ENCODE peak calls at places on chromosomes 1 and 21, in four cellular contexts. Z is astrocyte of the spinal cord, U is esophagus squamous epithelium, P is thyroid gland. Y is an unnamed sample.

GRCh38 chr1:54331091-54331772 is 75.0 kb downstream of the SSBP3 start:
- DNase-seq in Z (no peak), U (no peak), P (no peak), Y (no peak)

GRCh38 chr1:37284053-37284452 is 190.3 kb upstream of the ZC3H12A start:
- DNase-seq in Z (no peak), U (no peak), P (no peak), Y (no peak)

GRCh38 chr21:15935530-15935929 is 205.7 kb downstream of the USP25 start:
- DNase-seq in Z (no peak), U (no peak), P (no peak), Y (peak; percentile 19)

GRCh38 chr21:32062591-32063227 is 189.9 kb downstream of the HUNK start:
- DNase-seq in Z (no peak), U (no peak), P (no peak), Y (no peak)

GRCh38 chr1:24005163-24005562 is 25.0 kb upstream of the SRSF10 start:
- DNase-seq in Z (no peak), U (no peak), P (no peak), Y (no peak)

GRCh38 chr1:94068831-94069648 is 51.9 kb downstream of the ABCA4 start:
- DNase-seq in Z (peak; percentile 91), U (no peak), P (peak; percentile 84), Y (peak; percentile 55)

GRCh38 chr1:111904478-111905218 is 84.8 kb downstream of the KCND3 start:
- DNase-seq in Z (no peak), U (no peak), P (no peak), Y (no peak)

GRCh38 chr1:201084171-201084766 is 28.0 kb downstream of the CACNA1S start:
- DNase-seq in Z (no peak), U (no peak), P (no peak), Y (no peak)

GRCh38 chr1:241802849-241803248 is 45.2 kb upstream of the EXO1 start:
- DNase-seq in Z (no peak), U (no peak), P (no peak), Y (no peak)

GRCh38 chr1:116127123-116127847 is 16.1 kb downstream of the MAB21L3 start:
- DNase-seq in Z (no peak), U (no peak), P (no peak), Y (no peak)

GRCh38 chr1:169565335-169566271 is 20.7 kb downstream of the F5 start:
- DNase-seq in Z (no peak), U (no peak), P (no peak), Y (no peak)

DNA sequence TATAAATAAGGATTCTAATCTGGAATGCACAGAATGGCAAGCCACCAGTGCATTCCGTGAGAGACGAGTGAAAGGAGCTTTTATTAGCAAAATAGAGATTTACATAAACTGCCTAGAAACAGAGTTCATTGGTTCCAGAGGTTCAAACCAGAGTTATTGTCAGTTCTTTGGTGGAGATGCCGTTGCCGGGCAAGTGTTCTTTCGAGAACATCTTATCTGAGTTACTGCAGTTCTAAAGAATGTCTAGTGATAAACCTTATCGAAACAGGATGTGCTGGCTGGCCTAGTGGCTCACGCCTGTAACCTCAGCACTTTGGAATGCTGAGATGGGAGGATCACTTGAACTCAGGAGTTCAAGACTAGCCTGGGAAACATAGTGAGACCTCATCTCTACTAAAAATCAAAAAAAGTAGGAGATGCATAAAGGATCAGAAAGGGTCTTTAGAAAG is 19.8 kb upstream of the EVI5 start:
- DNase-seq in Z (peak; percentile 89), U (no peak), P (peak; percentile 82), Y (peak; percentile 55)
- H3K4me3 ChIP-seq in Z (no peak overlapping the region), U (no peak overlapping the region), P (no peak overlapping the region), Y (no peak overlapping the region)

GRCh38 chr21:14206222-14206621 is 4.5 kb downstream of the LIPI start:
- DNase-seq in Z (no peak), U (no peak), P (no peak), Y (no peak)
- H3K4me3 ChIP-seq in Z (no peak overlapping the region), U (no peak overlapping the region), P (no peak overlapping the region), Y (no peak overlapping the region)

DNA sequence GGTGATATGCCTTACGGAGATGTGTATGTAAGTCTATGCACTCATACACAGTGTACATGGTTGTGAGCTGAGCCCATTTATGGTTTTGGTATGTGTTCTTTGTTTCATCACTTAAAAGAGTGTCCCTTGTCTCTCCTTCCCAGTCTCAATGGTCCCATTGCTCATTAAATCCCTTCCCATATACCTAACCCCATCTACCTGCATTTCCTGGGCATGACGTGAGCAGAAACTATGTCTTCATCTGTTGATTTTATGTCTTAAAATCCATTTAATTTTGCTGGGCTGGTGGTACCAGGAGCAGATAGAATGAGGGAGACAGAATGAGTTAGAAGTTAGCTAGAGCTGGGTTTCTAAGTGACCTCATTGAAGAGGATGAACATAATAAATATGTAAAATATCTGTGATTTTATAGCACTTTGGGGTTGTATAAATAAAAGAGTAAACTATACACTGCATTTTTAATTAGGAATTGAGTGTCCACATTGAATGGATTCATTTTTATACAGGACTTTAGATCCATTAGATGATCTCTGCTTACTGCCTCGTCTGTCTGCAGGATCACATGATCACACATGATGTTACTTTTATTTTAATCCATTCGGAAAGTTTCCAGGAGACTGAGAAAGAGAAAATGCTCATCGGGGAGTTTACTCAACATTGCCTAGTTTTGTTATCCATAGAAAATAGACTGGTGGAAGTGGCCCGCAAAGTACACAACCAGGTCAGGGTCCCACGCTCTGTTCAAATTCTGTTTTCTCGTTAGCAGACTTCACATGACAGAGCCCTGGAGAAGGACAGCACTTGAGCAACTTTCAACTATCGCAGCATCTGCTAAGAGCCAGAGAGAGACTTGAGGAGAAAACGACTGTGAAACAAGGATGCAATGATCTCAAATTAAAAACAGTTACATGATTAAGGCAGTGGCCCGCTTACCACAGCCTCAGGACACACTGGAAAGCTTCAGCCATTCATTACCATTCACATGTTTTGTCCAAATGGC is 44.5 kb downstream of the ADAMTS1 start:
- DNase-seq in Z (peak; percentile 53), U (no peak), P (no peak), Y (no peak)
- H3K4me3 ChIP-seq in Z (no peak overlapping the region), U (no peak overlapping the region), P (no peak overlapping the region), Y (no peak overlapping the region)

GRCh38 chr1:2231667-2232254 is 3.6 kb downstream of the SKI start:
- DNase-seq in Z (peak; percentile 91), U (no peak), P (peak; percentile 75), Y (no peak)

GRCh38 chr1:2232916-2233438 is 4.9 kb downstream of the SKI start:
- DNase-seq in Z (no peak), U (no peak), P (no peak), Y (no peak)

GRCh38 chr1:2233468-2233867 is 5.3 kb downstream of the SKI start:
- DNase-seq in Z (no peak), U (no peak), P (no peak), Y (no peak)

GRCh38 chr1:2230781-2231666 is 2.9 kb downstream of the SKI start:
- DNase-seq in Z (no peak), U (no peak), P (no peak), Y (no peak)

GRCh38 chr1:2232255-2232915 is 4.3 kb downstream of the SKI start:
- DNase-seq in Z (no peak), U (no peak), P (no peak), Y (no peak)
- H3K4me3 ChIP-seq in Z (peak overlapping the region; percentile 88), U (peak overlapping the region; percentile 71), P (no peak overlapping the region), Y (peak overlapping the region; percentile 82)

GRCh38 chr1:107262472-107263286 is 121.8 kb downstream of the NTNG1 start:
- DNase-seq in Z (peak; percentile 25), U (no peak), P (no peak), Y (no peak)

GRCh38 chr1:107264561-107264960 is 123.7 kb downstream of the NTNG1 start:
- DNase-seq in Z (peak; percentile 36), U (no peak), P (no peak), Y (no peak)

GRCh38 chr1:107267489-107267888 is 126.7 kb downstream of the NTNG1 start:
- DNase-seq in Z (no peak), U (no peak), P (no peak), Y (no peak)

GRCh38 chr1:107263291-107263790 is 122.5 kb downstream of the NTNG1 start:
- DNase-seq in Z (no peak), U (no peak), P (no peak), Y (no peak)
- H3K4me3 ChIP-seq in Z (no peak overlapping the region), U (no peak overlapping the region), P (no peak overlapping the region), Y (no peak overlapping the region)

GRCh38 chr1:205442051-205442721 is 13.7 kb downstream of the BLACAT1 start:
- DNase-seq in Z (no peak), U (no peak), P (peak; percentile 83), Y (no peak)

GRCh38 chr1:205444931-205445652 is 10.8 kb downstream of the BLACAT1 start:
- DNase-seq in Z (no peak), U (no peak), P (peak; percentile 87), Y (no peak)

GRCh38 chr1:205445653-205445955 is 10.2 kb downstream of the BLACAT1 start:
- DNase-seq in Z (no peak), U (no peak), P (no peak), Y (no peak)

GRCh38 chr1:205443585-205444299 is 12.1 kb downstream of the BLACAT1 start:
- DNase-seq in Z (no peak), U (no peak), P (no peak), Y (no peak)

GRCh38 chr1:205444300-205444930 is 11.4 kb downstream of the BLACAT1 start:
- DNase-seq in Z (no peak), U (no peak), P (no peak), Y (no peak)
- H3K4me3 ChIP-seq in Z (no peak overlapping the region), U (peak overlapping the region; percentile 12), P (no peak overlapping the region), Y (no peak overlapping the region)

GRCh38 chr1:84407524-84408318 is 9.4 kb downstream of the DNASE2B start:
- DNase-seq in Z (no peak), U (no peak), P (no peak), Y (no peak)

GRCh38 chr1:84409888-84410287 is 11.6 kb downstream of the DNASE2B start:
- DNase-seq in Z (no peak), U (no peak), P (no peak), Y (no peak)

GRCh38 chr1:84415386-84415785 is 17.1 kb downstream of the DNASE2B start:
- DNase-seq in Z (peak; percentile 23), U (no peak), P (no peak), Y (no peak)

GRCh38 chr1:84410328-84411107 is 12.2 kb downstream of the DNASE2B start:
- DNase-seq in Z (no peak), U (no peak), P (no peak), Y (no peak)

GRCh38 chr1:84412316-84412942 is 14.1 kb downstream of the DNASE2B start:
- DNase-seq in Z (peak; percentile 87), U (no peak), P (peak; percentile 11), Y (no peak)
- H3K4me3 ChIP-seq in Z (peak overlapping the region; percentile 12), U (no peak overlapping the region), P (no peak overlapping the region), Y (no peak overlapping the region)

GRCh38 chr1:21510113-21510493 is 880 bp downstream of the ALPL start:
- DNase-seq in Z (no peak), U (no peak), P (no peak), Y (no peak)
- H3K4me3 ChIP-seq in Z (peak overlapping the region; percentile 42), U (peak overlapping the region; percentile 36), P (no peak overlapping the region), Y (no peak overlapping the region)

DNA sequence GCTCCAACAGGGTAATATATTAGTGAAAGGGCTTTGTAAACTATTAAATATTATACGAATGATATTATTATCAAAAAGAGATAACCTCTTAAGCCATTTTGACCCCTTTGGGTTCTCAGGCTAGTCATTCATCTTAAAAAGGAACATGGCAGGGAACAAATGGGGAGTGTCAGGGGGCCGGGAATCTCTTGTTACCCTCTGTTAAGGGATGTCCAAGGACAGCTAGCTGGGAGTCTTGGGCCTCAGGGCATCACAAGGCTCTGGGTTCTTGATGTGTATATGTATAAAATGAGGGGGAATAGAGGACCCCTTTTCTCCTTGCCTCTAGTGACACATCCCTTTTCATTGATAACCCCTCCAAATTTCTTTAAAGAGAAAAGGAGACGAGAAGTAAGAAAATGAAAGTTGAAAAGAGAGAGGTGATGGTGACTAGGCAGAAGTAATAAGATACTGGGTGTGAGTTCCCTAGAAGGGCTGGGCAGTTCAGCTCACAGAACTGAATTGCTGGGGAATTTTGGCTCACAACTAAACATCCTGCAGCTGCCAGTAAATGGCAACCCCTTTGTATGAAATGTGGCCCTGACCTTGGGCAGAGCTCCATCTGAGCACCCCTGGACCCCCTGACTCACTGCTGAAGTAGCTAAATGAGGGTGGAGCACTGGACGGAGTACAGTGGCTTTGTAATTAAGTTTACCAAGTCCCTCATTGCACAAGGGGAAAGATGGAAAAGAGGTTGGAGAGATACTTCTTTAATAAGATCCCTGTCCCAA is 20.0 kb upstream of the ZNF326 start:
- DNase-seq in Z (peak; percentile 86), U (no peak), P (no peak), Y (no peak)
- H3K4me3 ChIP-seq in Z (no peak overlapping the region), U (no peak overlapping the region), P (no peak overlapping the region), Y (no peak overlapping the region)

Y was measured in kidney epithelial cell.